ENCODE peak calls at places on chromosome 16, in nine cellular contexts. E is ovary, D is GM23338, F is lower lobe of right lung, R is A549, K is breast epithelium, B is pancreas, J is IMR-90, W is AG09319. U is an unnamed sample.

GRCh38 chr16:2770057-2770780 is 6.9 kb downstream of the ELOB start:
- DNase-seq in E (peak), D (no peak), F (peak), R (no peak), K (no peak), B (no peak), J (no peak), W (no peak), U (no peak)

GRCh38 chr16:22214893-22215292 is 8.8 kb downstream of the EEF2K start:
- DNase-seq in E (no peak), D (peak), F (no peak), R (no peak), K (no peak), B (no peak), J (no peak), W (no peak), U (no peak)

GRCh38 chr16:85929259-85929704 is 30.3 kb downstream of the IRF8 start:
- DNase-seq in E (no peak), D (no peak), F (no peak), R (no peak), K (no peak), B (no peak), J (no peak), W (no peak), U (no peak)

GRCh38 chr16:30009085-30009862 is 1.6 kb downstream of the DOC2A start:
- DNase-seq in E (no peak), D (peak), F (no peak), R (no peak), K (no peak), B (no peak), J (no peak), W (no peak), U (no peak)

GRCh38 chr16:27564226-27564625 is 14.3 kb downstream of the KATNIP start:
- DNase-seq in E (no peak), D (no peak), F (no peak), R (no peak), K (no peak), B (no peak), J (no peak), W (no peak), U (no peak)

GRCh38 chr16:49854227-49855203 is 1.4 kb downstream of the ZNF423 start:
- DNase-seq in E (peak), D (peak), F (no peak), R (peak), K (no peak), B (no peak), J (no peak), W (no peak), U (peak)

GRCh38 chr16:49483251-49483650 is 109.6 kb downstream of the C16orf78 start:
- DNase-seq in E (peak), D (no peak), F (peak), R (no peak), K (no peak), B (no peak), J (no peak), W (no peak), U (no peak)

GRCh38 chr16:28975158-28975603 is 603 bp downstream of the SPNS1 start:
- DNase-seq in E (no peak), D (no peak), F (no peak), R (no peak), K (no peak), B (no peak), J (no peak), W (no peak), U (peak)

GRCh38 chr16:11497329-11497805 is 89.4 kb downstream of the LITAF start:
- DNase-seq in E (peak), D (peak), F (peak), R (peak), K (peak), B (peak), J (peak), W (peak), U (peak)

GRCh38 chr16:68646948-68647659 is 2.0 kb downstream of the CDH3 start:
- DNase-seq in E (no peak), D (no peak), F (no peak), R (no peak), K (no peak), B (no peak), J (no peak), W (no peak), U (no peak)

GRCh38 chr16:81616321-81617020 is 162.6 kb upstream of the PLCG2 start:
- DNase-seq in E (peak), D (no peak), F (peak), R (no peak), K (no peak), B (no peak), J (peak), W (no peak), U (peak)

GRCh38 chr16:84504420-84505248 is at the start of gene MEAK7:
- DNase-seq in E (peak), D (peak), F (peak), R (peak), K (peak), B (peak), J (peak), W (peak), U (peak)
- TF ChIP-seq CTCF in E (peak), D (no peak), F (no peak), R (no peak), K (no peak), B (no peak), J (peak), W (no peak), U (no peak)

DNA sequence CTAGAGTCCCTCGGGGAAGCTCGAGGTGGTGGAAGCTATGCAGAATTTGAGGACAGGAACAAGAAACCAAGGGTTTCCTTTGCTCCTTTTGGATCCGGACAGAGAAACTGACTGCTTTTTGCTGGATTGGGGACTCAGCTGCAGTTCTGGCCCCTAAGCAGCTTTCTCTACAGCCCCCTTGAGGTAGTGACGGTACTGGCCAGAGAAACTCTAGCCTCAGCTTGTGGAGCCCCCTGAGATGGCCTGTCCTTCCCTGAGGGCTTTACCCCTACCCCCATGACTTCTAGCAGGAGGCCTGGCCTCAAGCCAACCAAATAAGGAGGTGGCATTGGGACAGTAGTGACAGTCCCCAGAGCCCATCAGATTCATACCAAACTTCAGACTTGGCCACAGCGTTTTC is 118.1 kb downstream of the IRX5 start:
- DNase-seq in E (no peak), D (peak), F (no peak), R (no peak), K (no peak), B (no peak), J (no peak), W (no peak), U (no peak)
- TF ChIP-seq CTCF in E (no peak), D (no peak), F (no peak), R (no peak), K (no peak), B (no peak), J (no peak), W (no peak), U (peak)

GRCh38 chr16:4263504-4264436 is 9.1 kb downstream of the TFAP4 start:
- DNase-seq in E (peak), D (peak), F (peak), R (peak), K (peak), B (peak), J (peak), W (peak), U (peak)
- TF ChIP-seq CTCF in E (no peak), D (no peak), F (no peak), R (no peak), K (no peak), B (no peak), J (peak), W (peak), U (no peak)

GRCh38 chr16:66427451-66427860 is 361 bp downstream of the BEAN1 start:
- DNase-seq in E (no peak), D (peak), F (no peak), R (no peak), K (no peak), B (no peak), J (no peak), W (no peak), U (no peak)

GRCh38 chr16:66427871-66428681 is 981 bp downstream of the BEAN1 start:
- DNase-seq in E (no peak), D (peak), F (no peak), R (no peak), K (no peak), B (no peak), J (no peak), W (no peak), U (peak)

GRCh38 chr16:66430214-66430613 is 3.1 kb downstream of the BEAN1 start:
- DNase-seq in E (no peak), D (no peak), F (no peak), R (no peak), K (no peak), B (no peak), J (no peak), W (no peak), U (no peak)

GRCh38 chr16:66428682-66429251 is 1.7 kb downstream of the BEAN1 start:
- DNase-seq in E (no peak), D (peak), F (no peak), R (no peak), K (no peak), B (no peak), J (no peak), W (no peak), U (no peak)

GRCh38 chr16:66429290-66429962 is 2.3 kb downstream of the BEAN1 start:
- DNase-seq in E (no peak), D (peak), F (no peak), R (no peak), K (no peak), B (no peak), J (no peak), W (no peak), U (peak)
- TF ChIP-seq CTCF in E (no peak), D (peak), F (no peak), R (no peak), K (no peak), B (no peak), J (no peak), W (no peak), U (peak)

GRCh38 chr16:879461-879861 is 78.9 kb upstream of the GNG13 start:
- DNase-seq in E (peak), D (no peak), F (peak), R (no peak), K (no peak), B (no peak), J (no peak), W (no peak), U (no peak)

GRCh38 chr16:878886-879285 is 78.4 kb upstream of the GNG13 start:
- DNase-seq in E (peak), D (no peak), F (no peak), R (no peak), K (no peak), B (no peak), J (no peak), W (no peak), U (no peak)

GRCh38 chr16:877242-878065 is 76.9 kb upstream of the GNG13 start:
- DNase-seq in E (no peak), D (no peak), F (peak), R (no peak), K (no peak), B (no peak), J (no peak), W (no peak), U (no peak)

GRCh38 chr16:876523-877241 is 76.1 kb upstream of the GNG13 start:
- DNase-seq in E (peak), D (no peak), F (peak), R (no peak), K (no peak), B (no peak), J (no peak), W (no peak), U (no peak)

GRCh38 chr16:878071-878784 is 77.7 kb upstream of the GNG13 start:
- DNase-seq in E (peak), D (peak), F (peak), R (peak), K (no peak), B (no peak), J (peak), W (no peak), U (peak)
- TF ChIP-seq CTCF in E (no peak), D (peak), F (no peak), R (peak), K (no peak), B (no peak), J (peak), W (no peak), U (peak)

U was measured in nephron progenitor cell.